ENCODE peak calls at places on chromosomes 12 and 14, in five cellular contexts. Q is Panc1, J is esophagus muscularis mucosa, K is IMR-90, Y is stomach. G is an unnamed sample.
A peak's percentile ranks its signal among the peaks of the same experiment; 100 is the strongest.

GRCh38 chr12:49264873-49265792 is at the start of gene TUBA1C:
- DNase-seq in K (peak; percentile 95), Y (peak; percentile 95), J (peak; percentile 96), Q (peak; percentile 72), G (peak; percentile 95)

GRCh38 chr12:102479984-102480383 is 379 bp downstream of the IGF1 start:
- DNase-seq in J (no peak), Q (no peak), K (no peak), Y (no peak), G (no peak)

GRCh38 chr12:19485240-19485639 is 45.9 kb downstream of the AEBP2 start:
- DNase-seq in Y (no peak), K (no peak), J (no peak), Q (no peak), G (no peak)

GRCh38 chr14:31461545-31461944 is 4.2 kb upstream of the DTD2 start:
- DNase-seq in K (no peak), J (no peak), Y (no peak), Q (no peak), G (no peak)

GRCh38 chr14:100422556-100423420 is 99.6 kb downstream of the SLC25A47 start:
- DNase-seq in Y (no peak), Q (no peak), K (peak; percentile 49), J (no peak), G (no peak)

GRCh38 chr14:83558946-83559345 is 1971.0 kb upstream of the FLRT2 start:
- DNase-seq in K (no peak), Q (no peak), J (no peak), Y (no peak), G (no peak)

GRCh38 chr14:33899723-33900341 is 51.0 kb downstream of the EGLN3 start:
- DNase-seq in J (no peak), Q (no peak), K (no peak), Y (no peak), G (no peak)

GRCh38 chr12:54240971-54241588 is 38.8 kb downstream of the CBX5 start:
- DNase-seq in Q (no peak), Y (no peak), K (no peak), J (no peak), G (no peak)

GRCh38 chr12:123949118-123949774 is 23.4 kb downstream of the CCDC92 start:
- DNase-seq in K (no peak), Q (no peak), Y (no peak), J (no peak), G (no peak)

GRCh38 chr14:32702571-32702970 is 236.1 kb upstream of the NPAS3 start:
- DNase-seq in K (no peak), Q (no peak), J (no peak), Y (no peak), G (no peak)

GRCh38 chr12:120658286-120659150 is 18.1 kb downstream of the CABP1 start:
- DNase-seq in K (no peak), J (no peak), Y (no peak), Q (no peak), G (no peak)

GRCh38 chr12:19191089-19191488 is 61.6 kb downstream of the PLEKHA5 start:
- DNase-seq in J (no peak), Q (no peak), Y (no peak), K (no peak), G (no peak)

GRCh38 chr12:39574378-39574777 is 45.2 kb downstream of the ABCD2 start:
- DNase-seq in Q (no peak), J (no peak), K (no peak), Y (no peak), G (no peak)

GRCh38 chr14:60093606-60094005 is 1.9 kb downstream of the PCNX4 start:
- DNase-seq in Y (no peak), J (no peak), Q (no peak), K (peak; percentile 18), G (no peak)

GRCh38 chr14:89498836-89499235 is 81.8 kb upstream of the FOXN3 start:
- DNase-seq in Y (no peak), Q (no peak), K (no peak), J (no peak), G (no peak)

GRCh38 chr14:99647407-99647806 is 2.5 kb downstream of the HHIPL1 start:
- DNase-seq in K (peak; percentile 26), Y (no peak), Q (no peak), J (no peak), G (no peak)

GRCh38 chr14:70871863-70872677 is 35.2 kb upstream of the PCNX1 start:
- DNase-seq in J (no peak), K (no peak), Q (no peak), Y (no peak), G (no peak)

GRCh38 chr14:75578786-75579781 is 664 bp downstream of the FLVCR2 start:
- DNase-seq in J (no peak), K (peak; percentile 31), Q (no peak), Y (no peak), G (no peak)

GRCh38 chr12:41962171-41962572 is 182.5 kb downstream of the GXYLT1 start:
- DNase-seq in J (no peak), Y (no peak), K (no peak), Q (no peak), G (no peak)

GRCh38 chr14:65686761-65687160 is 274.2 kb downstream of the FUT8 start:
- DNase-seq in Q (no peak), Y (no peak), K (peak; percentile 25), J (no peak), G (no peak)

GRCh38 chr12:115828151-115828550 is 449.3 kb downstream of the MED13L start:
- DNase-seq in Y (no peak), K (no peak), J (no peak), Q (no peak), G (no peak)

GRCh38 chr14:38207830-38208815 is at the start of gene SSTR1:
- DNase-seq in J (no peak), K (no peak), Q (no peak), Y (peak; percentile 94), G (no peak)

GRCh38 chr14:105627701-105628100 is 101.3 kb downstream of the TMEM121 start:
- DNase-seq in J (no peak), Q (no peak), Y (no peak), K (no peak), G (no peak)

GRCh38 chr14:92397140-92397815 is 74.3 kb downstream of the SLC24A4 start:
- DNase-seq in Q (peak; percentile 10), Y (no peak), J (no peak), K (peak; percentile 62), G (no peak)

GRCh38 chr12:18373176-18373575 is 111.9 kb downstream of the PIK3C2G start:
- DNase-seq in Q (no peak), Y (no peak), J (no peak), K (no peak), G (no peak)

GRCh38 chr12:75820848-75821578 is 210.6 kb downstream of the PHLDA1 start:
- DNase-seq in Y (no peak), Q (no peak), J (no peak), K (peak; percentile 97), G (no peak)

GRCh38 chr12:122547330-122547729 is 20.3 kb downstream of the KNTC1 start:
- DNase-seq in Q (no peak), Y (no peak), J (no peak), K (peak; percentile 15), G (no peak)

GRCh38 chr12:75480469-75480949 is at the start of gene GLIPR1:
- DNase-seq in Q (peak; percentile 69), J (peak; percentile 93), K (peak; percentile 99), Y (peak; percentile 57), G (peak; percentile 50)

GRCh38 chr12:121916719-121917118 is 1.7 kb upstream of the CFAP251 start:
- DNase-seq in Q (no peak), Y (no peak), K (peak; percentile 67), J (no peak), G (no peak)

GRCh38 chr12:32505067-32505466 is 105.7 kb downstream of the FGD4 start:
- DNase-seq in K (peak; percentile 5), Y (no peak), Q (no peak), J (no peak), G (no peak)
- H3K27ac ChIP-seq in K (no peak overlapping the region), Y (no peak overlapping the region), Q (no peak overlapping the region), J (no peak overlapping the region), G (no peak overlapping the region)

GRCh38 chr14:95185033-95185432 is 27.7 kb upstream of the DICER1 start:
- DNase-seq in Q (no peak), J (no peak), Y (no peak), K (no peak), G (no peak)

GRCh38 chr14:95183532-95184412 is 26.4 kb upstream of the DICER1 start:
- DNase-seq in Y (no peak), K (no peak), J (no peak), Q (no peak), G (no peak)

GRCh38 chr14:95183082-95183481 is 25.8 kb upstream of the DICER1 start:
- DNase-seq in J (no peak), Q (no peak), Y (no peak), K (no peak), G (no peak)

GRCh38 chr14:95185452-95186392 is 28.4 kb upstream of the DICER1 start:
- DNase-seq in Y (peak; percentile 44), K (peak; percentile 19), J (peak; percentile 93), Q (no peak), G (peak; percentile 68)

GRCh38 chr14:95184413-95184790 is 27.1 kb upstream of the DICER1 start:
- DNase-seq in Y (no peak), K (no peak), J (no peak), Q (no peak), G (no peak)
- H3K27ac ChIP-seq in Y (peak overlapping the region; percentile 84), K (no peak overlapping the region), J (peak overlapping the region; percentile 71), Q (no peak overlapping the region), G (peak overlapping the region; percentile 84)

DNA sequence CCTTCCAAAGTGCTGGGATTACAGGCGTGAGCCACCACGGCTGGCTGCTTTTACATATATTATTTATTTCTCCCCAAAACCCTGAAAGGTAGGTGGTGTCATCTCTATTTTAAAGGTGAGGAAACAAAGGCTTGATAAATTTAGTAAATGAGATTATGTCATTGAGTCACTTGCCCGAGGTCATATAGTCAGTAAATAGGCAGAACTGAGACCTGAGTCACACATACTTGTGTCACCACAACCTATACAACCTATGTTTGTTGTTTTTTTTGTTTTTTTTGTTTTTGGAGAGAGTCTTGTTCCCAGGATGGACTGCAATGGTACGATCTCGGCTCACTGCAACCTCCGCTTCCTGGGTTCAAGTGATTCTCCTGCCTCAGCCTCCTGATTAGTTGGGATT is 12.8 kb downstream of the TSFM start:
- DNase-seq in K (peak; percentile 37), J (no peak), Y (no peak), Q (no peak), G (no peak)
- H3K27ac ChIP-seq in K (no peak overlapping the region), J (no peak overlapping the region), Y (no peak overlapping the region), Q (no peak overlapping the region), G (no peak overlapping the region)

GRCh38 chr12:131785763-131786330 is 42.3 kb upstream of the MMP17 start:
- DNase-seq in Q (no peak), J (no peak), Y (no peak), K (no peak), G (no peak)

GRCh38 chr12:131788070-131788469 is 40.1 kb upstream of the MMP17 start:
- DNase-seq in K (no peak), Q (no peak), Y (no peak), J (no peak), G (no peak)

GRCh38 chr12:131787143-131787660 is 41.0 kb upstream of the MMP17 start:
- DNase-seq in J (no peak), Y (no peak), K (no peak), Q (no peak), G (no peak)

GRCh38 chr12:131784909-131785762 is 43.1 kb upstream of the MMP17 start:
- DNase-seq in Q (no peak), Y (no peak), K (peak; percentile 41), J (no peak), G (no peak)

DNA sequence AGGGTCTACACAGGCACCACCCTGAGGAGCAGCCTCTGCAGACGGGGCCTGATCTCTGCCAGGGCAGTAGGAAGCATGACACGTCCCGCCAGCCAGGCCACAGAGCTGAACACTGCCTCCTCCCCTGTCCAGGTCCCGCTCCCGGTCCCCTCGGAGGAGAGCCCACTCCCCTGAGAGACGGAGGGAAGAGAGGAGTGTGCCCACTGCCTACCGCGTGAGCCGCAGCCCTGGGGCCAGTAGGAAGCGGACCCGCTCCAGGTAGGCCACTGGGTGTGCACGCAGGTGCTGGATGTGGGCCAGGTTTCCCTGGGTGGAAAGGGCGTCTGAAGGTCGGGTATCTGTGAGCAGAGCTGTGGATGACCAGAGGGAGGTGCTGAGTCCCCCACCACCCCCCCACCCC is 41.9 kb upstream of the MMP17 start:
- DNase-seq in Y (no peak), K (no peak), J (no peak), Q (no peak), G (no peak)
- H3K27ac ChIP-seq in Y (no peak overlapping the region), K (no peak overlapping the region), J (no peak overlapping the region), Q (no peak overlapping the region), G (no peak overlapping the region)